ENCODE peak calls at places on chromosomes 7 and 10, in four cellular contexts. One of them, this sample, is unnamed.

GRCh38 chr7:52289247-52289646 is 746.2 kb upstream of the POM121L12 start:
- DNase-seq in fibroblast of the aortic adventitia: no peak
- DNase-seq in amniotic stem cell: no peak
- DNase-seq in cardiac fibroblast: no peak
- DNase-seq in this sample: no peak

GRCh38 chr7:123099712-123100111 is 100.1 kb downstream of the SLC13A1 start:
- DNase-seq in amniotic stem cell: no peak
- DNase-seq in cardiac fibroblast: no peak
- DNase-seq in fibroblast of the aortic adventitia: no peak
- DNase-seq in this sample: no peak

GRCh38 chr7:130642383-130642782 is 26.2 kb downstream of the COPG2 start:
- DNase-seq in fibroblast of the aortic adventitia: no peak
- DNase-seq in amniotic stem cell: no peak
- DNase-seq in cardiac fibroblast: no peak
- DNase-seq in this sample: no peak

GRCh38 chr10:17835688-17836087 is 26.5 kb downstream of the MRC1 start:
- DNase-seq in cardiac fibroblast: peak
- DNase-seq in amniotic stem cell: peak
- DNase-seq in fibroblast of the aortic adventitia: peak
- DNase-seq in this sample: no peak

GRCh38 chr10:5894873-5895272 is 4.8 kb downstream of the FBH1 start:
- DNase-seq in amniotic stem cell: no peak
- DNase-seq in cardiac fibroblast: no peak
- DNase-seq in fibroblast of the aortic adventitia: no peak
- DNase-seq in this sample: no peak

GRCh38 chr7:15367897-15368296 is 193.9 kb downstream of the AGMO start:
- DNase-seq in cardiac fibroblast: no peak
- DNase-seq in amniotic stem cell: no peak
- DNase-seq in fibroblast of the aortic adventitia: no peak
- DNase-seq in this sample: no peak

GRCh38 chr10:62805139-62806092 is 896 bp downstream of the ADO start:
- DNase-seq in fibroblast of the aortic adventitia: peak
- DNase-seq in amniotic stem cell: peak
- DNase-seq in cardiac fibroblast: peak
- DNase-seq in this sample: peak

GRCh38 chr10:129972145-129972965 is 8.3 kb upstream of the EBF3 start:
- DNase-seq in amniotic stem cell: no peak
- DNase-seq in fibroblast of the aortic adventitia: peak
- DNase-seq in cardiac fibroblast: peak
- DNase-seq in this sample: no peak

GRCh38 chr10:79055892-79056291 is 12.9 kb upstream of the ZMIZ1 start:
- DNase-seq in amniotic stem cell: no peak
- DNase-seq in cardiac fibroblast: no peak
- DNase-seq in fibroblast of the aortic adventitia: no peak
- DNase-seq in this sample: no peak

GRCh38 chr7:9407816-9408215 is 974.4 kb downstream of the NXPH1 start:
- DNase-seq in cardiac fibroblast: no peak
- DNase-seq in fibroblast of the aortic adventitia: no peak
- DNase-seq in amniotic stem cell: no peak
- DNase-seq in this sample: no peak

GRCh38 chr7:37916017-37916672 is 472 bp downstream of the SFRP4 start:
- DNase-seq in amniotic stem cell: no peak
- DNase-seq in fibroblast of the aortic adventitia: peak
- DNase-seq in cardiac fibroblast: no peak
- DNase-seq in this sample: no peak

GRCh38 chr7:20284398-20285143 is 46.1 kb upstream of the ITGB8 start:
- DNase-seq in fibroblast of the aortic adventitia: no peak
- DNase-seq in amniotic stem cell: no peak
- DNase-seq in cardiac fibroblast: no peak
- DNase-seq in this sample: no peak

GRCh38 chr7:135845415-135846075 is 96.9 kb upstream of the FAM180A start:
- DNase-seq in cardiac fibroblast: no peak
- DNase-seq in amniotic stem cell: no peak
- DNase-seq in fibroblast of the aortic adventitia: no peak
- DNase-seq in this sample: no peak

GRCh38 chr7:1487466-1487865 is 16.7 kb downstream of the INTS1 start:
- DNase-seq in fibroblast of the aortic adventitia: no peak
- DNase-seq in cardiac fibroblast: no peak
- DNase-seq in amniotic stem cell: no peak
- DNase-seq in this sample: no peak

GRCh38 chr7:69840248-69840647 is 242.0 kb downstream of the AUTS2 start:
- DNase-seq in fibroblast of the aortic adventitia: no peak
- DNase-seq in amniotic stem cell: no peak
- DNase-seq in cardiac fibroblast: peak
- DNase-seq in this sample: no peak

GRCh38 chr7:138608292-138608691 is 92.9 kb downstream of the SVOPL start:
- DNase-seq in amniotic stem cell: no peak
- DNase-seq in fibroblast of the aortic adventitia: peak
- DNase-seq in cardiac fibroblast: peak
- DNase-seq in this sample: no peak

GRCh38 chr10:46198516-46198915 is 88.3 kb upstream of the ANTXRL start:
- DNase-seq in fibroblast of the aortic adventitia: no peak
- DNase-seq in cardiac fibroblast: no peak
- DNase-seq in amniotic stem cell: no peak
- DNase-seq in this sample: no peak

GRCh38 chr7:114740095-114740494 is 181.8 kb upstream of the MDFIC start:
- DNase-seq in amniotic stem cell: no peak
- DNase-seq in fibroblast of the aortic adventitia: no peak
- DNase-seq in cardiac fibroblast: no peak
- DNase-seq in this sample: no peak

GRCh38 chr7:25852249-25852994 is 299.6 kb upstream of the NFE2L3 start:
- DNase-seq in fibroblast of the aortic adventitia: no peak
- DNase-seq in amniotic stem cell: no peak
- DNase-seq in cardiac fibroblast: peak
- DNase-seq in this sample: peak

GRCh38 chr10:69458426-69459100 is 7.3 kb downstream of the TSPAN15 start:
- DNase-seq in fibroblast of the aortic adventitia: no peak
- DNase-seq in amniotic stem cell: no peak
- DNase-seq in cardiac fibroblast: no peak
- DNase-seq in this sample: no peak

GRCh38 chr10:3578159-3578558 is 206.8 kb downstream of the KLF6 start:
- DNase-seq in fibroblast of the aortic adventitia: no peak
- DNase-seq in cardiac fibroblast: no peak
- DNase-seq in amniotic stem cell: no peak
- DNase-seq in this sample: no peak

GRCh38 chr10:5219262-5219661 is 22.6 kb downstream of the AKR1C4 start:
- DNase-seq in fibroblast of the aortic adventitia: no peak
- DNase-seq in cardiac fibroblast: no peak
- DNase-seq in amniotic stem cell: no peak
- DNase-seq in this sample: no peak

GRCh38 chr7:94374231-94374630 is 20.5 kb upstream of the COL1A2 start:
- DNase-seq in fibroblast of the aortic adventitia: peak
- DNase-seq in amniotic stem cell: peak
- DNase-seq in cardiac fibroblast: peak
- DNase-seq in this sample: no peak

GRCh38 chr10:86287966-86288579 is 78.5 kb downstream of the GRID1 start:
- DNase-seq in amniotic stem cell: no peak
- DNase-seq in fibroblast of the aortic adventitia: no peak
- DNase-seq in cardiac fibroblast: no peak
- DNase-seq in this sample: no peak

GRCh38 chr7:31056775-31057346 is 4.8 kb downstream of the ADCYAP1R1 start:
- DNase-seq in cardiac fibroblast: no peak
- DNase-seq in fibroblast of the aortic adventitia: no peak
- DNase-seq in amniotic stem cell: no peak
- DNase-seq in this sample: no peak

GRCh38 chr10:11612004-11613001 is 853 bp upstream of the USP6NL start:
- DNase-seq in fibroblast of the aortic adventitia: peak
- DNase-seq in amniotic stem cell: no peak
- DNase-seq in cardiac fibroblast: peak
- DNase-seq in this sample: no peak

GRCh38 chr10:84606428-84606827 is 278.0 kb downstream of the CCSER2 start:
- DNase-seq in fibroblast of the aortic adventitia: no peak
- DNase-seq in amniotic stem cell: no peak
- DNase-seq in cardiac fibroblast: no peak
- DNase-seq in this sample: no peak

GRCh38 chr7:29077854-29078253 is 68.5 kb downstream of the CPVL start:
- DNase-seq in fibroblast of the aortic adventitia: no peak
- DNase-seq in cardiac fibroblast: no peak
- DNase-seq in amniotic stem cell: no peak
- DNase-seq in this sample: no peak

GRCh38 chr10:29735628-29736324 is 101.0 kb upstream of the SVIL start:
- DNase-seq in amniotic stem cell: no peak
- DNase-seq in fibroblast of the aortic adventitia: peak
- DNase-seq in cardiac fibroblast: peak
- DNase-seq in this sample: peak

This sample was measured in progenitor cell of endocrine pancreas.